ENCODE peak calls at places on chromosome 11, in four cellular contexts. I, S, F and O are unnamed samples.

GRCh38 chr11:15805726-15806125 is 550.6 kb downstream of the SOX6 start:
- DNase-seq in I (no peak), S (no peak), F (no peak), O (no peak)

GRCh38 chr11:78402842-78403241 is 14.8 kb downstream of the GAB2 start:
- DNase-seq in I (no peak), S (no peak), F (no peak), O (no peak)

GRCh38 chr11:65954771-65955170 is 6.8 kb upstream of the SART1 start:
- DNase-seq in I (no peak), S (no peak), F (no peak), O (no peak)

GRCh38 chr11:58771458-58771855 is 39.7 kb upstream of the GLYAT start:
- DNase-seq in I (no peak), S (no peak), F (no peak), O (no peak)

GRCh38 chr11:134821422-134821821 is 409.4 kb upstream of the B3GAT1 start:
- DNase-seq in I (no peak), S (no peak), F (no peak), O (no peak)

GRCh38 chr11:134119094-134119493 is 50.2 kb downstream of the JAM3 start:
- DNase-seq in I (no peak), S (no peak), F (no peak), O (no peak)

GRCh38 chr11:81707881-81708280 is 1025.8 kb downstream of the FAM181B start:
- DNase-seq in I (no peak), S (no peak), F (no peak), O (no peak)

GRCh38 chr11:92226331-92227232 is 2.0 kb downstream of the FAT3 start:
- DNase-seq in I (peak), S (no peak), F (no peak), O (no peak)

GRCh38 chr11:97079244-97079643 is 689.4 kb downstream of the JRKL start:
- DNase-seq in I (no peak), S (no peak), F (no peak), O (peak)

GRCh38 chr11:69438286-69438920 is 43.1 kb upstream of the LINC01488 start:
- DNase-seq in I (no peak), S (no peak), F (no peak), O (no peak)

GRCh38 chr11:132590554-132590953 is 941.7 kb downstream of the OPCML start:
- DNase-seq in I (no peak), S (no peak), F (no peak), O (no peak)

GRCh38 chr11:71244116-71244815 is 8.1 kb downstream of the SHANK2 start:
- DNase-seq in I (no peak), S (no peak), F (no peak), O (no peak)

GRCh38 chr11:111162306-111162705 is 83.2 kb upstream of the POU2AF2 start:
- DNase-seq in I (no peak), S (no peak), F (no peak), O (no peak)

GRCh38 chr11:130719516-130719915 is 196.8 kb downstream of the SNX19 start:
- DNase-seq in I (no peak), S (no peak), F (no peak), O (no peak)

GRCh38 chr11:82871646-82872045 is 28.6 kb downstream of the PRCP start:
- DNase-seq in I (no peak), S (no peak), F (no peak), O (no peak)

GRCh38 chr11:69940246-69940610 is 121.0 kb upstream of the FGF3 start:
- DNase-seq in I (no peak), S (no peak), F (no peak), O (no peak)

GRCh38 chr11:31996159-31996881 is 94.6 kb upstream of the RCN1 start:
- DNase-seq in I (no peak), S (no peak), F (no peak), O (no peak)

GRCh38 chr11:57812634-57813033 is 51.0 kb downstream of the CTNND1 start:
- DNase-seq in I (no peak), S (no peak), F (no peak), O (no peak)

GRCh38 chr11:69354545-69354897 is 60.6 kb downstream of the MYEOV start:
- DNase-seq in I (no peak), S (no peak), F (no peak), O (no peak)

GRCh38 chr11:48006301-48006992 is 26.1 kb downstream of the PTPRJ start:
- DNase-seq in I (no peak), S (no peak), F (peak), O (peak)

GRCh38 chr11:44740967-44741366 is 14.2 kb downstream of the TSPAN18 start:
- DNase-seq in I (no peak), S (no peak), F (no peak), O (no peak)

GRCh38 chr11:119480375-119481020 is 57.5 kb upstream of the THY1 start:
- DNase-seq in I (peak), S (no peak), F (no peak), O (no peak)

GRCh38 chr11:113805640-113806039 is 26.0 kb downstream of the CLDN25 start:
- DNase-seq in I (no peak), S (no peak), F (no peak), O (no peak)

GRCh38 chr11:9264381-9265210 is 554 bp downstream of the DENND5A start:
- DNase-seq in I (peak), S (no peak), F (no peak), O (no peak)

GRCh38 chr11:27471588-27472397 is 797 bp downstream of the LGR4 start:
- DNase-seq in I (peak), S (no peak), F (peak), O (no peak)
- TF ChIP-seq TAF1 in I (no peak), S (peak), F (no peak), O (no peak)

GRCh38 chr11:17799147-17799546 is 64.6 kb downstream of the KCNC1 start:
- DNase-seq in I (no peak), S (no peak), F (no peak), O (no peak)

GRCh38 chr11:17801166-17801565 is 66.6 kb downstream of the KCNC1 start:
- DNase-seq in I (no peak), S (no peak), F (no peak), O (no peak)

GRCh38 chr11:17798253-17798652 is 63.7 kb downstream of the KCNC1 start:
- DNase-seq in I (no peak), S (no peak), F (no peak), O (no peak)

GRCh38 chr11:17796154-17796553 is 61.6 kb downstream of the KCNC1 start:
- DNase-seq in I (no peak), S (no peak), F (no peak), O (no peak)

GRCh38 chr11:17798716-17799115 is 64.1 kb downstream of the KCNC1 start:
- DNase-seq in I (no peak), S (no peak), F (no peak), O (no peak)
- TF ChIP-seq ATF2 in I (no peak), S (no peak), F (no peak), O (no peak)

GRCh38 chr11:105458071-105458470 is 151.8 kb upstream of the GRIA4 start:
- DNase-seq in I (no peak), S (no peak), F (no peak), O (no peak)

GRCh38 chr11:105456950-105457349 is 152.9 kb upstream of the GRIA4 start:
- DNase-seq in I (peak), S (no peak), F (peak), O (no peak)
- TF ChIP-seq TAF1 in I (no peak), S (no peak), F (no peak), O (no peak)

DNA sequence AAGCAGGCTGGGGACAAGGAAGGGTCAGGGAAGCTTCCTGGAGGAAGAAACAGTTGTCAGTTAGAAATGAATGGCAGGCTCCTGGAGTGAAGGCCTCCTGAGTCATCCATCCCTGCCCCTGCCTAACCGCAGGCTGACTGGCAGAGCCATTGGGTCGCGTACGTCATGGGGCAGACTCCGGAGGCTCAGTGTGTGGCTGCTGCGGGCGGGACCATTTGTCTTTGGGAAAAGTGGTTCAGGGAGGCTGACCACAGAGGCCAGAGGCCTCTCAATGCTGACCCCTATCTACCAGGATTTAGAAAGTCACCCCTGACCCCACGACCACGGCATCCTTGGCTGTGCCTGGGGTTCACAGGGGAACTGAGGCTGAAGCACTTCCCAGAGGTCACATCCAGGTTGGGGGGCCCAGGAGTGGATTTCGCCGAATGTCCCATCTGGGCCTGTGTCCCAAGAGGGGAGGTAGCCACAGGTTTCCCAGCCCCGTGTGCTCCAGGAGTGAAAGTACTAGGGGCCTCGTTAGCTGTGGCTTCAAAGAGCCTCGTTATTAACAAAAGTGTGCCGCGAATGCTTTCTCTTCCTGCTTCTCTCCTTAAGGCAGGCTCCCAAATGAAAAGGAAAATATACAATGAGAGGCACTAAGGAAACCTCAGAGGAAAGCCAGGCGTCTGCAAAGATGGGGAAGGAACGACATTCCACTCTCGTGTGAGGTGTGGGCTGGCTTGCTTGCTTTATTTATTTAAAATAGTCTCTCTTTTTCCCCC is 58.9 kb downstream of the FLRT1 start:
- DNase-seq in I (no peak), S (no peak), F (peak), O (no peak)
- TF ChIP-seq ATF2 in I (no peak), S (no peak), F (no peak), O (no peak)